ENCODE peak calls at places on chromosomes 3 and 15, in six cellular contexts. Y, N, Z, T, B and R are unnamed samples.
A peak's percentile ranks its signal among the peaks of the same experiment; 100 is the strongest.

GRCh38 chr3:8156138-8156537 is 345.5 kb upstream of the LMCD1 start:
- DNase-seq in Y (no peak), N (no peak), Z (no peak), T (no peak), B (no peak), R (no peak)

GRCh38 chr3:113805249-113805648 is 33.3 kb upstream of the GRAMD1C start:
- DNase-seq in Y (no peak), N (no peak), Z (no peak), T (no peak), B (no peak), R (no peak)

GRCh38 chr15:34799149-34799824 is 3.9 kb upstream of the ACTC1 start:
- DNase-seq in Y (peak; percentile 15), N (peak; percentile 11), Z (no peak), T (peak; percentile 31), B (no peak), R (no peak)

GRCh38 chr3:32816439-32817194 is 1.2 kb upstream of the TRIM71 start:
- DNase-seq in Y (peak; percentile 83), N (peak; percentile 10), Z (no peak), T (no peak), B (no peak), R (peak; percentile 41)

GRCh38 chr3:30894521-30895289 is at the start of gene GADL1:
- DNase-seq in Y (peak; percentile 74), N (peak; percentile 11), Z (no peak), T (no peak), B (no peak), R (peak; percentile 33)

GRCh38 chr3:57095361-57095760 is 34.9 kb downstream of the SPATA12 start:
- DNase-seq in Y (no peak), N (no peak), Z (no peak), T (no peak), B (no peak), R (no peak)

GRCh38 chr15:49380912-49381311 is 42.1 kb upstream of the FGF7 start:
- DNase-seq in Y (no peak), N (no peak), Z (no peak), T (no peak), B (no peak), R (no peak)

GRCh38 chr3:76561494-76562242 is 478.2 kb upstream of the ROBO2 start:
- DNase-seq in Y (no peak), N (no peak), Z (no peak), T (no peak), B (no peak), R (no peak)

GRCh38 chr15:78177447-78177873 is 28.3 kb downstream of the IDH3A start:
- DNase-seq in Y (peak; percentile 73), N (peak; percentile 25), Z (no peak), T (no peak), B (peak; percentile 62), R (peak; percentile 64)

GRCh38 chr3:147298511-147298982 is 107.8 kb downstream of the ZIC4 start:
- DNase-seq in Y (no peak), N (peak; percentile 95), Z (no peak), T (no peak), B (no peak), R (no peak)

GRCh38 chr15:85094685-85095084 is 113.0 kb downstream of the PDE8A start:
- DNase-seq in Y (no peak), N (peak; percentile 45), Z (no peak), T (no peak), B (no peak), R (no peak)

GRCh38 chr15:52529289-52529929 is 729 bp upstream of the MYO5A start:
- DNase-seq in Y (no peak), N (no peak), Z (no peak), T (no peak), B (peak; percentile 59), R (peak; percentile 37)

GRCh38 chr15:52527196-52527897 is 1.3 kb downstream of the MYO5A start:
- DNase-seq in Y (no peak), N (no peak), Z (no peak), T (no peak), B (no peak), R (no peak)

GRCh38 chr15:52527898-52528464 is 699 bp downstream of the MYO5A start:
- DNase-seq in Y (no peak), N (peak; percentile 27), Z (no peak), T (no peak), B (peak; percentile 61), R (peak; percentile 63)

GRCh38 chr15:52529940-52530339 is 1.3 kb upstream of the MYO5A start:
- DNase-seq in Y (no peak), N (no peak), Z (no peak), T (no peak), B (no peak), R (no peak)

GRCh38 chr15:52528465-52529288 is at the start of gene MYO5A:
- DNase-seq in Y (peak; percentile 78), N (peak; percentile 69), Z (peak; percentile 39), T (no peak), B (peak; percentile 91), R (peak; percentile 83)
- TF ChIP-seq CTCF in Y (no peak), N (no peak), Z (peak; percentile 43), T (no peak), B (peak; percentile 27), R (no peak)

GRCh38 chr3:157248590-157249425 is 88.9 kb upstream of the CCNL1 start:
- DNase-seq in Y (no peak), N (peak; percentile 93), Z (no peak), T (no peak), B (no peak), R (no peak)
- TF ChIP-seq CTCF in Y (no peak), N (no peak), Z (no peak), T (no peak), B (no peak), R (no peak)

GRCh38 chr15:63308947-63309346 is 31.5 kb downstream of the APH1B start:
- DNase-seq in Y (no peak), N (peak; percentile 51), Z (no peak), T (no peak), B (no peak), R (no peak)

GRCh38 chr15:63308491-63308890 is 31.1 kb downstream of the APH1B start:
- DNase-seq in Y (no peak), N (no peak), Z (no peak), T (no peak), B (no peak), R (no peak)

GRCh38 chr15:63310646-63311045 is 33.2 kb downstream of the APH1B start:
- DNase-seq in Y (no peak), N (peak; percentile 58), Z (no peak), T (no peak), B (no peak), R (no peak)

GRCh38 chr15:63305276-63305675 is 27.9 kb downstream of the APH1B start:
- DNase-seq in Y (no peak), N (no peak), Z (no peak), T (no peak), B (no peak), R (no peak)

DNA sequence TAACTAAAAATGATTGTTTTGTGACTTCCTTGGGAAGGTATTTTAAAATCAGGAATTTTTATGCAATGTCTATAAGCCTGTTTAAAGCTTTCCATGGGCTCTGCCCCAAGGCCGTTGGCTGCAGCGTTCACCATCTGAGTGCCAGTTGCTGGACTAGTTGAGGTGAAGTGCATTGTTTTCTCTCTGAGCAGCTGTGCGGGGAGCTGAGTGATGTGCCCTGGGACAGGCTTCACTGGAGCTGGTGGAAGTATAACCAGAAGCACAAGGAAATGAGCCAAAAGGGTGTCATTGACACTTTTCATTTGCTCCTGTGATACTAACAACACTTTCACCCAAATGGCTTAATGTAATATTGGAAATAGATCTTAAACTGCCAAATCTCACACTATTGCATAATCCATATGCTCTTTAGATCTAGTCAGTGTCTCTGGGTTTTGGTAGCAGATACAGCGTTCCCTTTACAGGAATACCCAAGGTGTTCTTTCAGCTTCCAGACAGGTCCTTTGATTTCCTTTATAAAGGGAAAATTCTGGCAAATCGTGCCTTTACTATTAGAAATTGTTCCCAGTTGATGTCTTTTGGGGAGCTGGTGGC is 29.2 kb downstream of the APH1B start:
- DNase-seq in Y (no peak), N (no peak), Z (no peak), T (no peak), B (no peak), R (no peak)
- TF ChIP-seq CTCF in Y (no peak), N (no peak), Z (no peak), T (no peak), B (no peak), R (no peak)

DNA sequence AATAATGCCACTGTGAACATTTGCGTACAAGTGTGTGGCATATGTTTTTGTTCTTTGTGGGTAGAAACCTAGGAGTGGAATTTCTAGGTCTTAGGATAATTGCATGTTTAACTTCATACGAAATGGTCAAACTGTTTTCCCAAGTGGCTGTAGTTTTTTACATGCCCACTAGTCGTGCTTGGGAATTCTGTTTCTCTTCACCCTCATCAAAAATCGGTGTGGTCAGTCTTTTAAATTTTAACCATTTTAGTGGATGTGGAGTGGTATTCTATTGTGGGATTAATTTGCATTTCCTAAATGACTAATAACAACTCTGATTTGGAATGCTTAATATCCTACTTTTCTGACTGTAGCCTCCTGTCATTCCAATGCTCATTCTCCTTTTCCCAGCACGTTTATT is 27.6 kb downstream of the ZFAND6 start:
- DNase-seq in Y (no peak), N (no peak), Z (no peak), T (no peak), B (no peak), R (no peak)
- TF ChIP-seq CTCF in Y (no peak), N (peak; percentile 23), Z (no peak), T (no peak), B (no peak), R (no peak)